ENCODE peak calls at places on chromosomes 3 and 15, in five cellular contexts. One of them, this sample, is unnamed.

GRCh38 chr3:111594205-111594604 is 941 bp downstream of the ZBED2 start:
- DNase-seq in H1: no peak
- DNase-seq in IMR-90: peak
- DNase-seq in mesendoderm: peak
- DNase-seq in H9: no peak
- DNase-seq in this sample: no peak

GRCh38 chr3:30668051-30668609 is 61.7 kb downstream of the TGFBR2 start:
- DNase-seq in H1: no peak
- DNase-seq in IMR-90: no peak
- DNase-seq in mesendoderm: peak
- DNase-seq in H9: no peak
- DNase-seq in this sample: no peak

GRCh38 chr3:138438896-138439295 is 4.5 kb downstream of the ESYT3 start:
- DNase-seq in H1: no peak
- DNase-seq in IMR-90: no peak
- DNase-seq in mesendoderm: no peak
- DNase-seq in H9: peak
- DNase-seq in this sample: no peak

GRCh38 chr3:46372492-46373359 is 2.0 kb downstream of the CCR5 start:
- DNase-seq in H1: no peak
- DNase-seq in IMR-90: peak
- DNase-seq in mesendoderm: peak
- DNase-seq in H9: no peak
- DNase-seq in this sample: no peak

GRCh38 chr3:64340636-64341240 is 115.5 kb upstream of the PRICKLE2 start:
- DNase-seq in H1: no peak
- DNase-seq in IMR-90: peak
- DNase-seq in mesendoderm: peak
- DNase-seq in H9: no peak
- DNase-seq in this sample: no peak

GRCh38 chr3:38528457-38528856 is 32.3 kb downstream of the EXOG start:
- DNase-seq in H1: no peak
- DNase-seq in IMR-90: no peak
- DNase-seq in mesendoderm: peak
- DNase-seq in H9: peak
- DNase-seq in this sample: no peak

GRCh38 chr3:188197388-188197847 is 43.5 kb downstream of the LPP start:
- DNase-seq in H1: no peak
- DNase-seq in IMR-90: no peak
- DNase-seq in mesendoderm: peak
- DNase-seq in H9: no peak
- DNase-seq in this sample: no peak

GRCh38 chr3:168585544-168585943 is 489.8 kb upstream of the GOLIM4 start:
- DNase-seq in H1: no peak
- DNase-seq in IMR-90: no peak
- DNase-seq in mesendoderm: peak
- DNase-seq in H9: no peak
- DNase-seq in this sample: no peak

DNA sequence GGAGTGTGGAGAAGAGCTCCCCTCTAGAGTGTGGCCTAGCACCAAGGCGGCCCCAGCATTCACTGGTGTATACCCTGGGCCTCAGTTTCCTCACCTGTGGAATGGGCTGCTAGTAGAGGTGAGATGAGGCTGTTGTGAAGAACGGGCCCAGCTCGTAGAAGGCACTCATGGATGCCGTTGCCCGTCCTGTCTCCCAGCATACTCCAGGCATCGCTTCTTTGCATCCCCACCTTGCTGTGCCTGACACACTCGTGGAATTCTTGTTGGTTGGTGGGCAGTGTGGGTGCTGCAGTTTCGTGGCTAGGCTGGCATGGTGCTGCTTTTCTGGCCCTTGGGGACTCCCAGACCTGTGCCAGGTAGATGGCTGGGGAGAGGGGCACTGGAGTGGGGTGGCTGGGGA is 76.7 kb downstream of the SMAD6 start:
- DNase-seq in H1: no peak
- DNase-seq in IMR-90: no peak
- DNase-seq in mesendoderm: no peak
- DNase-seq in H9: no peak
- DNase-seq in this sample: no peak
- H2AK5ac ChIP-seq in H1: no peak
- H2AK5ac ChIP-seq in IMR-90: peak
- H2AK5ac ChIP-seq in mesendoderm: no peak
- H2AK5ac ChIP-seq in H9: no peak
- H2AK5ac ChIP-seq in this sample: peak

GRCh38 chr3:8491246-8491645 is 10.4 kb upstream of the LMCD1 start:
- DNase-seq in H1: no peak
- DNase-seq in IMR-90: no peak
- DNase-seq in mesendoderm: no peak
- DNase-seq in H9: no peak
- DNase-seq in this sample: no peak

GRCh38 chr3:8491750-8492149 is 9.9 kb upstream of the LMCD1 start:
- DNase-seq in H1: no peak
- DNase-seq in IMR-90: no peak
- DNase-seq in mesendoderm: no peak
- DNase-seq in H9: no peak
- DNase-seq in this sample: no peak

GRCh38 chr3:8494332-8494731 is 7.3 kb upstream of the LMCD1 start:
- DNase-seq in H1: no peak
- DNase-seq in IMR-90: no peak
- DNase-seq in mesendoderm: no peak
- DNase-seq in H9: no peak
- DNase-seq in this sample: no peak

GRCh38 chr3:8493744-8494143 is 7.9 kb upstream of the LMCD1 start:
- DNase-seq in H1: no peak
- DNase-seq in IMR-90: no peak
- DNase-seq in mesendoderm: no peak
- DNase-seq in H9: no peak
- DNase-seq in this sample: no peak

DNA sequence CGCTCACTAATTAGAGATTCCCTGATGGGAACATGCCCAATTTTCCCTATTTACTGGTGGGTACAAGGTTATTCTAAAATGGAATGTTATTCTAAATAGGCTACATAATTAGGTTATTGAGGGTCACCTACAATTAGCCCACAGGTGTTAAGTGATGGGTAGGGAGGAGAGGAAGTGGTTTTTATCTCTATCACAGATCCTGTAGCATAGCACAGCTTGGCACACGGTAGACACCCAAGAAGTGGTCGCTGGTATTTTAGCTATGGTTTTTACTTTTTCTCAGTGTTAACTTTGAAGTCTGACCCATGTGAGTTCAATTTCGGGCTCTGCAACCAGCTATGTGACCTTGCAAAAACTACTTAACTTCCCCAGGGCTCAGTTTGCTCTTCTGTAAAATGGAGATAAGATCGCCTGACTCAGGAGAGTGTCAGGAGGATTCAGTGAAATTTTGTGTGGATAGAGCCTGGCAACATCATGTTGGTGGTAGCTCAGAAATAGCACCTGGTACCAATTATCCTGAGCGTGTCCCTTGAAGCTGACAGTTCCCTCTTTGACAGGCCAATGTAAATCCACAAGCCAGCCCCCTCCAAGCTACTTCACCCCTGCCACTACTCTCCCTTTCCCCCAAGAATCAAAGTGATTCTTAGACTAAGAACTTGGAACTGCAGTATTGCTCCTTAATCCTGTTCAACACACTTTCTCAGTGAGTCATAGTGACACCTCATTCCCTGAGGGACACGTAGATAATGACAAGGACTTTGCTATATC is 8.7 kb upstream of the LMCD1 start:
- DNase-seq in H1: no peak
- DNase-seq in IMR-90: no peak
- DNase-seq in mesendoderm: peak
- DNase-seq in H9: no peak
- DNase-seq in this sample: no peak
- H2AK5ac ChIP-seq in H1: no peak
- H2AK5ac ChIP-seq in IMR-90: peak
- H2AK5ac ChIP-seq in mesendoderm: no peak
- H2AK5ac ChIP-seq in H9: no peak
- H2AK5ac ChIP-seq in this sample: no peak

DNA sequence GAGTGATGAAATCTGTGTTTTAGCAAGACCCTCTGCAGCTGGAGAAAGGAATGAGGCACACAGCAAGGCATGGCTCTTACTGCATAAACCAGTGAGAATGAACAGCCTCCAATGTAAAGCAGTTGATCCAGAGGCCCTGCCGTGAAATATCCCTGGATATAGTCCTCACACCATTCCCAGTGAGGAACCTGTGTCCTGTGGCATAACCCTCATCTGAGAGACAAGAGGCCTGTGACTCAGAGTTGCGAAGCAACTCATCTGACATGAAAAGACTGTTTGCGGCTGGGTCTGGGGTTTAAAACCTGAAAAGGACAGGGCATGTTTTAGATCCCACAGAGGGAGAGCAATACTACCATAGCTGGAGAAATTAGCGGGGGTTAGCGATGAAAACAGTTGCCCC is 165.4 kb upstream of the BHLHE40 start:
- DNase-seq in H1: no peak
- DNase-seq in IMR-90: no peak
- DNase-seq in mesendoderm: no peak
- DNase-seq in H9: no peak
- DNase-seq in this sample: no peak
- H2AK5ac ChIP-seq in H1: no peak
- H2AK5ac ChIP-seq in IMR-90: no peak
- H2AK5ac ChIP-seq in mesendoderm: no peak
- H2AK5ac ChIP-seq in H9: no peak
- H2AK5ac ChIP-seq in this sample: no peak

GRCh38 chr3:113783463-113783862 is 36.6 kb downstream of the ATP6V1A start:
- DNase-seq in H1: no peak
- DNase-seq in IMR-90: peak
- DNase-seq in mesendoderm: peak
- DNase-seq in H9: no peak
- DNase-seq in this sample: no peak

GRCh38 chr3:113783980-113784379 is 37.1 kb downstream of the ATP6V1A start:
- DNase-seq in H1: no peak
- DNase-seq in IMR-90: no peak
- DNase-seq in mesendoderm: peak
- DNase-seq in H9: no peak
- DNase-seq in this sample: no peak
- H2AK5ac ChIP-seq in H1: no peak
- H2AK5ac ChIP-seq in IMR-90: peak
- H2AK5ac ChIP-seq in mesendoderm: no peak
- H2AK5ac ChIP-seq in H9: no peak
- H2AK5ac ChIP-seq in this sample: no peak

This sample was measured in neuronal stem cell.